ENCODE peak calls at places on chromosomes 5 and 9, in nine cellular contexts. P is activated CD4-positive, CD25-positive, alpha-beta regulatory T cell; D is EH; F is NCI-H1105; J is kidney epithelial cell; Y is pancreas; S is stimulated activated naive B cell treated with anti-CD40 and anti-IgM and Interleukin-4, amounts not matched to agents 10 μg/mL and 1 μg/mL and 100 μg/mL, for 72 hours; I is HS-5; V is NCI-H226. K is an unnamed sample.

GRCh38 chr9:134559013-134559412 is 82.6 kb upstream of the COL5A1 start:
- DNase-seq in P (no peak), D (no peak), F (no peak), J (no peak), Y (no peak), S (no peak), I (no peak), V (no peak), K (no peak)

GRCh38 chr5:128681764-128682664 is 144.0 kb upstream of the FBN2 start:
- DNase-seq in P (no peak), D (peak; percentile 46), F (no peak), J (no peak), Y (no peak), S (no peak), I (no peak), V (peak; percentile 49), K (no peak)

GRCh38 chr9:34417734-34418133 is 40.6 kb downstream of the FAM219A start:
- DNase-seq in P (no peak), D (no peak), F (peak; percentile 52), J (no peak), Y (no peak), S (no peak), I (no peak), V (no peak), K (peak; percentile 79)

GRCh38 chr9:133679466-133680051 is 43.4 kb downstream of the DBH start:
- DNase-seq in P (no peak), D (no peak), F (no peak), J (no peak), Y (peak; percentile 26), S (no peak), I (no peak), V (no peak), K (no peak)

GRCh38 chr9:128102861-128103588 is 24.5 kb downstream of the PTGES2 start:
- DNase-seq in P (no peak), D (no peak), F (no peak), J (no peak), Y (peak; percentile 90), S (no peak), I (no peak), V (no peak), K (no peak)

GRCh38 chr5:163705983-163706771 is 200.8 kb downstream of the MAT2B start:
- DNase-seq in P (no peak), D (peak; percentile 77), F (no peak), J (no peak), Y (no peak), S (no peak), I (peak; percentile 69), V (no peak), K (no peak)

GRCh38 chr9:6910032-6910431 is 152.3 kb downstream of the KDM4C start:
- DNase-seq in P (no peak), D (peak; percentile 42), F (no peak), J (no peak), Y (no peak), S (no peak), I (no peak), V (no peak), K (no peak)

GRCh38 chr5:104942735-104943134 is 1380.1 kb upstream of the NUDT12 start:
- DNase-seq in P (no peak), D (no peak), F (no peak), J (no peak), Y (no peak), S (no peak), I (no peak), V (peak; percentile 76), K (no peak)

GRCh38 chr5:58922392-58923171 is 339.7 kb downstream of the RAB3C start:
- DNase-seq in P (no peak), D (no peak), F (no peak), J (no peak), Y (peak; percentile 74), S (no peak), I (no peak), V (no peak), K (no peak)

GRCh38 chr9:92265159-92265558 is 28.3 kb downstream of the IARS1 start:
- DNase-seq in P (no peak), D (peak; percentile 56), F (no peak), J (no peak), Y (no peak), S (no peak), I (peak; percentile 60), V (no peak), K (no peak)

GRCh38 chr5:36301858-36302603 is at the start of gene RANBP3L:
- DNase-seq in P (no peak), D (peak; percentile 35), F (peak; percentile 1), J (no peak), Y (no peak), S (no peak), I (no peak), V (no peak), K (no peak)

GRCh38 chr5:158987231-158987630 is 112.5 kb downstream of the EBF1 start:
- DNase-seq in P (no peak), D (no peak), F (no peak), J (no peak), Y (no peak), S (no peak), I (no peak), V (no peak), K (no peak)

GRCh38 chr5:134003064-134003956 is 1.5 kb downstream of the VDAC1 start:
- DNase-seq in P (no peak), D (peak; percentile 11), F (no peak), J (no peak), Y (no peak), S (no peak), I (no peak), V (no peak), K (peak; percentile 18)

GRCh38 chr5:34474573-34475021 is 181.5 kb upstream of the RAI14 start:
- DNase-seq in P (no peak), D (peak; percentile 72), F (no peak), J (no peak), Y (no peak), S (no peak), I (peak; percentile 40), V (peak; percentile 33), K (peak; percentile 77)

GRCh38 chr5:93582677-93583524 is at the start of gene NR2F1:
- DNase-seq in P (no peak), D (peak; percentile 90), F (peak; percentile 88), J (peak; percentile 91), Y (peak; percentile 50), S (no peak), I (peak; percentile 87), V (peak; percentile 99), K (peak; percentile 91)

GRCh38 chr5:143241892-143242291 is 161.6 kb downstream of the NR3C1 start:
- DNase-seq in P (no peak), D (peak; percentile 49), F (no peak), J (no peak), Y (no peak), S (no peak), I (no peak), V (no peak), K (no peak)

GRCh38 chr5:641331-641765 is 29.2 kb downstream of the CEP72 start:
- DNase-seq in P (no peak), D (no peak), F (no peak), J (no peak), Y (no peak), S (no peak), I (no peak), V (no peak), K (no peak)

GRCh38 chr5:140345919-140346347 is 470 bp downstream of the HBEGF start:
- DNase-seq in P (no peak), D (peak; percentile 73), F (no peak), J (no peak), Y (peak; percentile 73), S (no peak), I (no peak), V (peak; percentile 52), K (no peak)

GRCh38 chr5:122089614-122090013 is 11.6 kb upstream of the LOX start:
- DNase-seq in P (no peak), D (peak; percentile 94), F (no peak), J (no peak), Y (no peak), S (no peak), I (peak; percentile 78), V (peak; percentile 93), K (no peak)

GRCh38 chr5:172919525-172920446 is 39.4 kb upstream of the RPL26L1 start:
- DNase-seq in P (no peak), D (peak; percentile 46), F (no peak), J (no peak), Y (no peak), S (no peak), I (no peak), V (peak; percentile 55), K (no peak)

GRCh38 chr9:76269789-76270188 is 124.4 kb downstream of the RFK start:
- DNase-seq in P (no peak), D (peak; percentile 13), F (no peak), J (no peak), Y (no peak), S (no peak), I (no peak), V (peak; percentile 43), K (no peak)

GRCh38 chr5:8906303-8906967 is 639.4 kb downstream of the SEMA5A start:
- DNase-seq in P (no peak), D (peak; percentile 78), F (no peak), J (peak; percentile 70), Y (no peak), S (no peak), I (peak; percentile 67), V (peak; percentile 54), K (no peak)

GRCh38 chr5:154494036-154494435 is 16.0 kb upstream of the HAND1 start:
- DNase-seq in P (no peak), D (no peak), F (no peak), J (no peak), Y (no peak), S (no peak), I (no peak), V (no peak), K (no peak)

GRCh38 chr9:22840641-22841040 is 394.0 kb downstream of the DMRTA1 start:
- DNase-seq in P (no peak), D (no peak), F (no peak), J (no peak), Y (no peak), S (no peak), I (no peak), V (no peak), K (no peak)

K was measured in NCI-H2081.